ENCODE peak calls at places on chromosomes 1 and 21, in five cellular contexts. W is SK-N-SH; H is left ventricle myocardium inferior; Q is CD4-positive, alpha-beta memory T cell; S is CD4-positive, CD25-positive, alpha-beta regulatory T cell. T is an unnamed sample.
A peak's percentile ranks its signal among the peaks of the same experiment; 100 is the strongest.

GRCh38 chr1:175204285-175204684 is 11.7 kb upstream of the KIAA0040 start:
- DNase-seq in Q (no peak), H (no peak), S (no peak), W (no peak), T (no peak)

GRCh38 chr1:217642455-217642854 is 11.3 kb downstream of the SPATA17 start:
- DNase-seq in S (no peak), H (no peak), W (no peak), Q (no peak), T (no peak)

GRCh38 chr1:186878356-186878755 is 49.6 kb downstream of the PLA2G4A start:
- DNase-seq in H (no peak), S (no peak), Q (no peak), W (no peak), T (no peak)

GRCh38 chr1:58905126-58905490 is 121.3 kb upstream of the JUN start:
- DNase-seq in Q (no peak), S (no peak), W (no peak), H (no peak), T (no peak)

GRCh38 chr1:36475341-36475740 is 7.4 kb downstream of the CSF3R start:
- DNase-seq in S (no peak), H (no peak), W (peak; percentile 83), Q (no peak), T (no peak)

GRCh38 chr1:108646661-108647269 is 14.1 kb downstream of the HENMT1 start:
- DNase-seq in S (peak; percentile 82), Q (peak; percentile 87), W (no peak), H (peak; percentile 71), T (no peak)

GRCh38 chr1:210587547-210587946 is 258.8 kb downstream of the HHAT start:
- DNase-seq in Q (no peak), W (no peak), S (no peak), H (no peak), T (no peak)

GRCh38 chr1:10941891-10942541 is 70.4 kb upstream of the TARDBP start:
- DNase-seq in W (peak; percentile 92), Q (peak; percentile 47), H (peak; percentile 35), S (peak; percentile 48), T (peak; percentile 64)

GRCh38 chr1:89525169-89525855 is 683 bp downstream of the LRRC8B start:
- DNase-seq in S (peak; percentile 31), Q (peak; percentile 37), H (peak; percentile 26), W (peak; percentile 68), T (no peak)

GRCh38 chr1:151368745-151369610 is 3.5 kb downstream of the SELENBP1 start:
- DNase-seq in H (no peak), W (no peak), S (no peak), Q (no peak), T (no peak)

GRCh38 chr1:231420299-231420958 is 1.7 kb downstream of the EGLN1 start:
- DNase-seq in Q (peak; percentile 2), H (no peak), W (peak; percentile 12), S (no peak), T (no peak)

GRCh38 chr1:2981981-2982614 is 39.2 kb upstream of the ACTRT2 start:
- DNase-seq in S (no peak), H (peak; percentile 6), W (no peak), Q (no peak), T (no peak)

GRCh38 chr1:11376981-11377583 is 101.9 kb upstream of the DISP3 start:
- DNase-seq in H (no peak), Q (no peak), S (no peak), W (no peak), T (no peak)

GRCh38 chr21:27168084-27168483 is 201.2 kb upstream of the ADAMTS5 start:
- DNase-seq in Q (no peak), S (no peak), W (no peak), H (no peak), T (no peak)

DNA sequence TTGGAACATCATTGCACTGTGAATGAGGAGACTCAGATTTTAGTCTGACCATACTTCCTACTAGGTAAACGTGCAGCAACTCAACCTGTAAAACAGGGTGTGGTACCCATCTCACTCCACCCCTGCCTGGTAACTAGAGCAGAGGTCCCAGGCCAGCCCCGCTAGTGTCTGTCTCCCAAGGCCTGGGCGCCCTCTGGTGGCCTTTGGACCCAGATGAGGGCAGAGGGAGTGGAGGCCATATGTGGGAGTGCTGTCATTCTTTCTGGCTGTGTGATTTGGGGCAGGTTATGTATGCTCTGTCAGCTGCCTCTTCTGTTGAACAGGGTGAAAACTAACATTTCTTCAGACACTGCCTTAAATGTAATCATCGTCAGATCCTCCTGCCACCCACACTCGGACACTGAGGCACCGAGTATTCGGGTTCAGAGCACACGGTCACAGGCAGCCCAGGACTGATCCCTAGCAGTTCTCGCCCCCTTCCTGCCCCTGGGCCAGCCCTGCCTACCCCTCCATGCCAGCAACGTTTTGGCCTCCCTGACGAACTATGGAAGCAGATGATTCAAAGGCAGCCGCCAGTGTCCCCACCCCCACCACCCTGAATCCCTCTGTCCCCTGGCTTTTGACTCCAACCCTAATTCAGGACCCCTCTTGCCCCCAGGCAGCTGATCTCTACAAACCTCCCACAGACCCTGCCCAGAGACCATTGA is 76.0 kb downstream of the CD247 start:
- DNase-seq in H (peak; percentile 85), W (peak; percentile 91), Q (peak; percentile 86), S (peak; percentile 85), T (peak; percentile 73)
- H3K4me1 ChIP-seq in H (peaks cover 12% of the 10 kb centered on the region), W (peaks cover 7% of the 10 kb centered on the region), Q (peaks cover 82% of the 10 kb centered on the region), S (peaks cover 94% of the 10 kb centered on the region), T (no peaks in the 10 kb centered on the region)

GRCh38 chr21:45412909-45413581 is 8.1 kb downstream of the COL18A1 start:
- DNase-seq in S (no peak), Q (no peak), W (no peak), H (peak; percentile 13), T (no peak)
- H3K27ac ChIP-seq in S (no peak overlapping the region), Q (no peak overlapping the region), W (no peak overlapping the region), H (peak overlapping the region; percentile 36), T (no peak overlapping the region)

GRCh38 chr1:181131255-181131901 is 42.9 kb downstream of the IER5 start:
- DNase-seq in S (no peak), W (peak; percentile 28), Q (no peak), H (no peak), T (no peak)
- H3K4me1 ChIP-seq in S (peaks cover 21% of the 10 kb centered on the region), W (peaks cover 42% of the 10 kb centered on the region), Q (peaks cover 22% of the 10 kb centered on the region), H (peaks cover 78% of the 10 kb centered on the region), T (peaks cover 21% of the 10 kb centered on the region)

GRCh38 chr1:42965339-42965738 is 6.7 kb upstream of the SLC2A1 start:
- DNase-seq in S (no peak), W (no peak), H (no peak), Q (no peak), T (no peak)
- H3K27ac ChIP-seq in S (no peak overlapping the region), W (no peak overlapping the region), H (no peak overlapping the region), Q (no peak overlapping the region), T (no peak overlapping the region)

GRCh38 chr1:17013598-17014320 is 2.0 kb upstream of the ATP13A2 start:
- DNase-seq in H (no peak), S (no peak), Q (no peak), W (no peak), T (no peak)

GRCh38 chr1:17010601-17011438 is 908 bp downstream of the ATP13A2 start:
- DNase-seq in Q (peak; percentile 8), W (peak; percentile 77), S (no peak), H (peak; percentile 77), T (peak; percentile 42)

GRCh38 chr1:17012775-17013501 is 1.2 kb upstream of the ATP13A2 start:
- DNase-seq in Q (no peak), H (no peak), W (no peak), S (no peak), T (no peak)

GRCh38 chr1:17009706-17010105 is 2.0 kb downstream of the ATP13A2 start:
- DNase-seq in Q (no peak), W (peak; percentile 36), H (no peak), S (no peak), T (no peak)

DNA sequence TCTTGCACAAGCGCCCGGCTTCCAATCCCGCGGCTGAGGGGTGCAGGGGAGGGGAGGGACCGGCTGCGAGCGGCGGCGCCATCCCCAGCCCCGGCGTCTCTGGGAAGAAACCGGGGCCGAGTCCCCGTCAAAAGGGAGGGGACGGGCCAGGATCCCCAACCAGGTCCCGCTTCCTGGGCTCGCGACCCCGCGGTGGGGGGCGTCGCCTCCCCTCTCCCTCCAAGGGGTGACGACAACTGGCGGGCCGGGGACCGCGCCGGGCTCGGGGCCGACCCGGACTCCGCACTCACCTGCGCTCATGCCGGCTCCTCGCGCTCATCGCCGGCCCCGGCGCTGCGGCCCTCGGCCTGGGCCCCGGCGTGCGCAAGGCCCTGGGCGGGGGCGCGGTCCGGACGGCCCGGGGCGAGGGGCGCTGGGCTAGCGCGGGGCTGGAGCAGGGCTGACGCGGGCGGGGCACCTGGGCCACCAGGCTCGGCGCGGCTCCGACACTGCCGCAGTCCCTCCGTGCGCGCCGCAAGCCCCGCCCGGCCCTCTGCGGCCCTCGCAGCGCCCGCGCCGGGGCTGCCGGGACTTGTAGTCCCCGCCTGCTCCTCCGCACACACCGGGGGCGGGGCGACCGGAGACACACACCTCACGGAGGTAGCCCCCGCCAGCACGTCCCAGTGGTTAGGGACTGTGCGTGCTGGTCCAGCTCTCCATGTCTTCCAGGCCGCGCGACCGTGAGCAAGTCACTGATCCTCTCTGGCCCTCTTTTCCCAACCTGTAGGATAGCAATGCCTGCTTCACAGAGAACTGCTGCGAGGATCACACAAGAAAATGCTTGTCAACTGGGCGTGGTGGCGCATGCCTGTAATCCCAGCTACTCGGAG is at the start of gene ATP13A2:
- DNase-seq in S (peak; percentile 85), Q (peak; percentile 85), W (peak; percentile 94), H (peak; percentile 80), T (peak; percentile 68)
- H3K4me1 ChIP-seq in S (peaks cover 19% of the 10 kb centered on the region), Q (peaks cover 27% of the 10 kb centered on the region), W (peaks cover 22% of the 10 kb centered on the region), H (peaks cover 32% of the 10 kb centered on the region), T (peaks cover 18% of the 10 kb centered on the region)

GRCh38 chr1:203378529-203379271 is 27.8 kb upstream of the FMOD start:
- DNase-seq in Q (no peak), W (no peak), S (no peak), H (no peak), T (peak; percentile 76)

GRCh38 chr1:203379831-203380230 is 28.9 kb upstream of the FMOD start:
- DNase-seq in S (no peak), W (no peak), H (no peak), Q (no peak), T (peak; percentile 80)

GRCh38 chr1:203380395-203381150 is 29.7 kb upstream of the FMOD start:
- DNase-seq in W (no peak), S (no peak), H (no peak), Q (no peak), T (peak; percentile 75)

GRCh38 chr1:203381151-203381751 is 30.3 kb upstream of the FMOD start:
- DNase-seq in W (no peak), S (no peak), Q (no peak), H (no peak), T (no peak)
- H3K27ac ChIP-seq in W (no peak overlapping the region), S (no peak overlapping the region), Q (no peak overlapping the region), H (peak overlapping the region; percentile 31), T (peak overlapping the region; percentile 92)

GRCh38 chr1:226125097-226125630 is 61.4 kb downstream of the ACBD3 start:
- DNase-seq in Q (peak; percentile 82), H (peak; percentile 83), W (peak; percentile 90), S (peak; percentile 85), T (peak; percentile 85)
- H3K4me1 ChIP-seq in Q (peaks cover 42% of the 10 kb centered on the region), H (peaks cover 19% of the 10 kb centered on the region), W (peaks cover 19% of the 10 kb centered on the region), S (peaks cover 47% of the 10 kb centered on the region), T (no peaks in the 10 kb centered on the region)

GRCh38 chr21:38299651-38300050 is 42.9 kb downstream of the KCNJ15 start:
- DNase-seq in W (no peak), H (no peak), Q (no peak), S (no peak), T (no peak)
- H3K27ac ChIP-seq in W (no peak overlapping the region), H (no peak overlapping the region), Q (no peak overlapping the region), S (no peak overlapping the region), T (no peak overlapping the region)

GRCh38 chr21:15001773-15002647 is 62.8 kb downstream of the NRIP1 start:
- DNase-seq in W (no peak), S (no peak), H (no peak), Q (no peak), T (no peak)
- H3K4me1 ChIP-seq in W (no peaks in the 10 kb centered on the region), S (peaks cover 22% of the 10 kb centered on the region), H (peaks cover 78% of the 10 kb centered on the region), Q (peaks cover 13% of the 10 kb centered on the region), T (no peaks in the 10 kb centered on the region)